ENCODE peak calls at places on chromosomes 12 and 14, in eight cellular contexts. D is adipocyte, R is tibial artery, Z is uterus, H is adrenal gland, B is osteoblast, V is Caco-2, U is stomach. M is an unnamed sample. For H3K4me1, the result is how much of the 10 kb centered on the place peaks cover.

GRCh38 chr12:123164222-123164621 is 13.3 kb upstream of the PITPNM2 start:
- DNase-seq in D (no peak), R (no peak), Z (no peak), H (no peak), B (no peak), V (no peak), U (no peak), M (no peak)

GRCh38 chr12:117865505-117865904 is 103.3 kb downstream of the KSR2 start:
- DNase-seq in D (no peak), R (no peak), Z (no peak), H (no peak), B (peak), V (no peak), U (no peak), M (no peak)

GRCh38 chr12:3200032-3200617 is 122.9 kb downstream of the TSPAN9 start:
- DNase-seq in D (peak), R (no peak), Z (no peak), H (peak), B (peak), V (peak), U (peak), M (no peak)

GRCh38 chr14:90726656-90727055 is 89.6 kb downstream of the TTC7B start:
- DNase-seq in D (peak), R (peak), Z (peak), H (peak), B (no peak), V (peak), U (peak), M (peak)

GRCh38 chr14:89625208-89625987 is 208.4 kb upstream of the FOXN3 start:
- DNase-seq in D (no peak), R (no peak), Z (no peak), H (peak), B (no peak), V (no peak), U (no peak), M (no peak)

GRCh38 chr12:100437038-100437841 is 36.4 kb upstream of the NR1H4 start:
- DNase-seq in D (no peak), R (no peak), Z (no peak), H (no peak), B (no peak), V (peak), U (no peak), M (no peak)

GRCh38 chr14:75340921-75341320 is 62.3 kb downstream of the FOS start:
- DNase-seq in D (no peak), R (peak), Z (peak), H (peak), B (no peak), V (no peak), U (peak), M (peak)

GRCh38 chr12:50482566-50482965 is 22.2 kb upstream of the DIP2B start:
- DNase-seq in D (no peak), R (no peak), Z (no peak), H (no peak), B (no peak), V (no peak), U (no peak), M (no peak)

GRCh38 chr12:76623929-76624328 is 64.4 kb upstream of the OSBPL8 start:
- DNase-seq in D (peak), R (no peak), Z (no peak), H (no peak), B (peak), V (no peak), U (no peak), M (no peak)

GRCh38 chr12:45655186-45655585 is 74.3 kb upstream of the ARID2 start:
- DNase-seq in D (no peak), R (no peak), Z (no peak), H (no peak), B (no peak), V (peak), U (no peak), M (no peak)

GRCh38 chr12:84706374-84706773 is 206.2 kb downstream of the SLC6A15 start:
- DNase-seq in D (no peak), R (no peak), Z (no peak), H (no peak), B (no peak), V (no peak), U (no peak), M (no peak)

DNA sequence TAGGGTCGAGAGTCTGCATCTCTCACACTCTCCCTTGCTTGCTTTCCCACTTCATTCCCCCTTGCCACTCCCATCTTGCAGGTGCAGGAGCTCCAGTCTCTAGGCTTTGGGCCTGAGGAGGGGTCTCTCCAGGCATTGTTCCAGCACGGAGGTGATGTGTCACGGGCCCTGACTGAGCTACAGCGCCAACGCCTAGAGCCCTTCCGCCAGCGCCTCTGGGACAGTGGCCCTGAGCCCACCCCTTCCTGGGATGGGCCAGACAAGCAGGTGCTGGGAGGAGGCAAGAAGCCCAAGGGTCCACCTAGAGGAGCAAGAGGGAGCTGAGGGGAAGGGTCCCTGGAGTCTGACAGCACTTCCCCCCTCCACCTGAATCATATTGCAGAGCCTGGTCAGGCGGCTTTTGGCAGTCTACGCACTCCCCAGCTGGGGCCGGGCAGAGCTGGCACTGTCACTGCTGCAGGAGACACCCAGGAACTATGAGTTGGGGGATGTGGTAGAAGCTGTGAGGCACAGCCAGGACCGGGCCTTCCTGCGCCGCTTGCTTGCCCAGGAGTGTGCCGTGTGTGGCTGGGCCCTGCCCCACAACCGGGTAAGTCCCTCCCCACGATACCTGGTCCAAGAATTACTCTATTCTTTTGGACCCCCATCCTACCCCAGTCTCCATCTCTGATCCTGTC is 4.2 kb downstream of the RNF31 start:
- DNase-seq in D (no peak), R (no peak), Z (no peak), H (no peak), B (no peak), V (no peak), U (no peak), M (no peak)
- H3K4me1 ChIP-seq in D (under half), R (under half), Z (under half), H (under half), B (under half), V (under half), U (under half), M (under half)

GRCh38 chr12:128815779-128816642 is 7.7 kb downstream of the SLC15A4 start:
- DNase-seq in D (no peak), R (no peak), Z (no peak), H (no peak), B (no peak), V (no peak), U (no peak), M (no peak)

GRCh38 chr12:128813883-128814282 is 9.9 kb downstream of the SLC15A4 start:
- DNase-seq in D (no peak), R (no peak), Z (no peak), H (no peak), B (no peak), V (no peak), U (peak), M (no peak)

GRCh38 chr12:128811806-128812205 is 12.0 kb downstream of the SLC15A4 start:
- DNase-seq in D (no peak), R (no peak), Z (no peak), H (no peak), B (no peak), V (no peak), U (no peak), M (no peak)

GRCh38 chr12:128814411-128815261 is 9.1 kb downstream of the SLC15A4 start:
- DNase-seq in D (no peak), R (peak), Z (no peak), H (no peak), B (no peak), V (no peak), U (peak), M (no peak)

DNA sequence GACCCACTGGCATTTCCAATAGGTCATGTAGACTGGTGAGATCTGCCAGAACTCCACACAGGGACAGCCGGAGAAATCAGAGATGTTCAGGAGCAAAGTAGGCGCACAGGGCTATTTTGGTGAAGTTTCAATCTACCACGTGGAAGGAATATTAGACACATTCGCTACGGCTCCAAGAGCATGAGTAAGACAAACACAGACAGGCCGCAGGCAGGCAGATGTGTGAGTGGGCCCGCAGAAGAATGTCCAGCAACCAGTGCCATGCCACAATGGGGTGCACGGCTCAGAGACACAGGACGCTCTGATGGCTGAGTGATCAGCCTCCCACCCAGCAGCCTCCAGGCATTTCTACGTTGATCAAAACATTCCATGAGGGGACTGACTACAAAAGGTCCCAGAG is 10.4 kb downstream of the SLC15A4 start:
- DNase-seq in D (no peak), R (no peak), Z (no peak), H (no peak), B (no peak), V (no peak), U (peak), M (no peak)
- H3K4me1 ChIP-seq in D (half or more), R (half or more), Z (under half), H (under half), B (under half), V (under half), U (under half), M (under half)

DNA sequence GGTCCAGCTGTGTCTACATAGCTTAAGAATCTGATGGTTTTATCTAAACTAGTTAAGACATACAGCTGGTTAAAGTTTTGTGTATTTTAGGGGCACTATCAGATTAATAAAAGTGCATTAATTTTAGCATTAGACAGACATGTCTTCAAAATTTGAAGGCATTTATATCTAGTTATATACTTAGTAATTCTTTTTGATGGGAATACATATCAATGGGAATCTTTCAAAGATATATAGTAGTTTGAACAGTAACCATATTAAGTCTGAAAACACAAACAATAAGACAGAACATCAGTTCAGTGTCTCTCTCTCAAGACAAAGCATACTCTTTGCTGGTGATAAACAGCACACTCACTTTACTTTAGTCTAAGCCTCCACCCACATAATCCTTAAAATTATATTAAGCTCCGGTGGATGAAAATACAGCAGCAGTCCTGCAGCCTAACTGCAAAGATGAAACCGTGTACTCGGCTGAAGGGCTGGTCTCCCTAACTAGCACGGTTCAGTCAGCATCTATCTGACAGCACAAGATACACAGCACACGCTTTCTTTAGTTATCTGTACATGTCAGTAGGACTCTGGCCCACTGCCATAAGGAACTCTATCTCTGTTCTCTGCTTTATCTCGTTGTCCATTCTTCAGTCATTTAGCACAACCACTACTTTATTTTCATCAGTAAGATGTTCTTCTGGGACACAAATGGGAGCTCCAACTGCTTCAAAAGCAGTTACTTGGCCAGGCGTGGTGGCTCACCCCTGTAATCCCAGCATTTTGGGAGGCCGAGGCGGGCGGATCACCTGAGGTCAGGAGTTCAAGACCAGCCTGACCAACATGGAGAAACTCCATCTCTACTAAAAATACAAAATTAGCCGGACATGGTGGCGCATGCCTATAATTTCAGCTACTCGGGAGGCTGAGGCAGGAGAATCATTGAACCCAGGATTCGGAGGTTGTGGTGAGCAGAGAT is 80.5 kb downstream of the MED13L start:
- DNase-seq in D (no peak), R (no peak), Z (no peak), H (no peak), B (no peak), V (no peak), U (no peak), M (no peak)
- H3K4me1 ChIP-seq in D (half or more), R (half or more), Z (under half), H (under half), B (under half), V (under half), U (under half), M (under half)

GRCh38 chr12:6212086-6212485 is 11.9 kb downstream of the CD9 start:
- DNase-seq in D (peak), R (no peak), Z (no peak), H (no peak), B (no peak), V (no peak), U (no peak), M (no peak)
- H3K4me1 ChIP-seq in D (under half), R (half or more), Z (under half), H (under half), B (under half), V (under half), U (half or more), M (under half)

GRCh38 chr14:65360144-65360784 is 52.3 kb upstream of the FUT8 start:
- DNase-seq in D (no peak), R (no peak), Z (no peak), H (no peak), B (no peak), V (no peak), U (no peak), M (no peak)
- H3K4me1 ChIP-seq in D (under half), R (under half), Z (under half), H (under half), B (under half), V (under half), U (under half), M (under half)

GRCh38 chr12:78418919-78419318 is 445.7 kb upstream of the SYT1 start:
- DNase-seq in D (no peak), R (no peak), Z (no peak), H (no peak), B (no peak), V (no peak), U (no peak), M (no peak)

GRCh38 chr12:78419513-78419912 is 445.1 kb upstream of the SYT1 start:
- DNase-seq in D (no peak), R (no peak), Z (no peak), H (no peak), B (no peak), V (no peak), U (no peak), M (no peak)

DNA sequence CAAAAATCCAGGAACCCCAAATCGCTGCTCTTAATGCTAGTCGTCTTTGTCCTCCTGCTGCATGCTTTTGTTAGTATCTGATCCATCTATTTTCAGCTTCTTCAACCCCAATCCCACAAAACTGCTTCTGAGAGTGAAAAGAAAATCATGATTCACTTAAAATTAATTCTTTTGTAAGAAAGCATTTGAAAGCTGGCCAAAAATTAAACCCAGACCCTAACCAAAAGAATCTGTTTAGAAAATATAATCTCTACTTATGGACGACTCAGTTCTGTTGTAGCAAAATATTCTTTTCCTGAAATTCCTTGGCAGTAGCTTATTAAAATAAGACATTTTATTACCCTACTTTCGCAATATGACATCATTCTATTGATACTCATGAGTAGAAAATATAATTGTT is 443.6 kb upstream of the SYT1 start:
- DNase-seq in D (no peak), R (no peak), Z (no peak), H (no peak), B (no peak), V (no peak), U (no peak), M (no peak)
- H3K4me1 ChIP-seq in D (under half), R (under half), Z (under half), H (under half), B (under half), V (under half), U (under half), M (under half)

DNA sequence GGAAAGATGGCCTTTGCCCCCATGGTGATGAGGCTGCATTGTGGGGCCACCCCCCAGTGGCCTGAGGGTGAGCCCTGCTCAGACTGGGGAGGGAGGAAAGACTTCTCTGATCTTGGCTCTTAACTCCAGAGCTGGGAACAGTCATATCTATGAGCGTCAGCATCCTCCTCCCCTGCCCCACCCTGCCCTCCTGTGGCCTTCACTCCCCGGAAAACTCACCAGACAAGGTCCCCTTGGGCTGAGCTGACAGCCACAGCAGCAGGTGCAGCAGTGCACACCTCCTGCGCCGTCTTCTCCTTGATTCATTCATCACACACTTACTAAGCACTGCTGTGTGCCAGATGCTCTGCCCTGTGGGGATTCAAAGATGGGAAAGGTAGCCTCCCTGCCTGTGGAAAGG is 98.9 kb downstream of the B4GALNT3 start:
- DNase-seq in D (no peak), R (no peak), Z (no peak), H (no peak), B (peak), V (no peak), U (no peak), M (no peak)
- H3K4me1 ChIP-seq in D (under half), R (under half), Z (under half), H (under half), B (under half), V (under half), U (under half), M (under half)

GRCh38 chr12:10362325-10362724 is 27.5 kb downstream of the KLRK1 start:
- DNase-seq in D (no peak), R (no peak), Z (no peak), H (no peak), B (no peak), V (no peak), U (no peak), M (no peak)
- H3K4me1 ChIP-seq in D (under half), R (under half), Z (under half), H (under half), B (half or more), V (half or more), U (under half), M (under half)

GRCh38 chr14:104978774-104979691 is 859 bp upstream of the AHNAK2 start:
- DNase-seq in D (no peak), R (no peak), Z (peak), H (peak), B (peak), V (peak), U (no peak), M (no peak)
- H3K4me1 ChIP-seq in D (under half), R (under half), Z (under half), H (under half), B (under half), V (under half), U (under half), M (under half)

GRCh38 chr12:65565601-65566560 is 258.4 kb upstream of the HMGA2 start:
- DNase-seq in D (peak), R (no peak), Z (no peak), H (no peak), B (peak), V (no peak), U (no peak), M (no peak)
- H3K4me1 ChIP-seq in D (under half), R (under half), Z (under half), H (under half), B (half or more), V (under half), U (under half), M (under half)

M was measured in lung.